ENCODE peak calls at places on chromosomes 12 and 14, in four cellular contexts. J is H4, C is GM04503, W is foreskin fibroblast. H is an unnamed sample.

GRCh38 chr12:93573552-93574223 is 1.2 kb downstream of the SOCS2 start:
- DNase-seq in W (no peak), C (no peak), J (no peak), H (no peak)

GRCh38 chr14:80944861-80945617 is 3.5 kb upstream of the CEP128 start:
- DNase-seq in J (no peak), C (no peak), W (no peak), H (no peak)

GRCh38 chr12:47832263-47832933 is 12.7 kb upstream of the HDAC7 start:
- DNase-seq in J (no peak), C (no peak), W (no peak), H (no peak)

GRCh38 chr14:68947802-68948201 is 31.3 kb downstream of the ACTN1 start:
- DNase-seq in C (no peak), J (peak), W (no peak), H (no peak)

GRCh38 chr12:107501681-107502080 is 183.9 kb upstream of the PWP1 start:
- DNase-seq in C (no peak), W (no peak), J (no peak), H (no peak)

GRCh38 chr12:109432842-109433304 is 44.2 kb downstream of the KCTD10 start:
- DNase-seq in W (peak), J (peak), C (no peak), H (peak)

GRCh38 chr12:83468988-83469908 is 782.5 kb downstream of the TMTC2 start:
- DNase-seq in W (no peak), C (no peak), J (no peak), H (no peak)

GRCh38 chr14:58824106-58824505 is 186.3 kb downstream of the DACT1 start:
- DNase-seq in C (no peak), J (no peak), W (peak), H (no peak)

GRCh38 chr12:43453761-43454160 is 98.2 kb downstream of the ADAMTS20 start:
- DNase-seq in W (no peak), J (peak), C (no peak), H (no peak)

H was measured in HTR-8/SVneo.